ENCODE peak calls at places on chromosomes 1 and 21, in ten cellular contexts. V is body of pancreas, H is heart left ventricle, G is A549, L is adrenal gland, F is IMR-90, U is NB4, X is tibial nerve, C is Peyer's patch, E is esophagus muscularis mucosa. Q is an unnamed sample.

GRCh38 chr21:21268061-21268471 is 269.9 kb downstream of the NCAM2 start:
- DNase-seq in V (no peak), H (no peak), G (no peak), L (no peak), F (peak; percentile 4), U (no peak), X (no peak), C (no peak), E (no peak), Q (peak; percentile 53)

GRCh38 chr1:24902471-24902891 is 27.6 kb downstream of the RUNX3 start:
- DNase-seq in V (no peak), H (peak; percentile 15), G (no peak), L (peak; percentile 7), F (no peak), U (no peak), X (no peak), C (peak; percentile 32), E (no peak), Q (no peak)

GRCh38 chr1:20483833-20484525 is 2.0 kb downstream of the CAMK2N1 start:
- DNase-seq in V (no peak), H (no peak), G (peak; percentile 43), L (peak; percentile 51), F (peak; percentile 22), U (no peak), X (no peak), C (peak; percentile 65), E (no peak), Q (no peak)

GRCh38 chr1:22689505-22689904 is 21.1 kb upstream of the EPHB2 start:
- DNase-seq in V (no peak), H (no peak), G (peak; percentile 49), L (no peak), F (peak; percentile 96), U (no peak), X (no peak), C (peak; percentile 71), E (no peak), Q (peak; percentile 41)

GRCh38 chr1:153899509-153899908 is 23.3 kb downstream of the GATAD2B start:
- DNase-seq in V (no peak), H (no peak), G (no peak), L (no peak), F (no peak), U (no peak), X (no peak), C (no peak), E (no peak), Q (no peak)

GRCh38 chr1:91864017-91864700 is 21.8 kb downstream of the TGFBR3 start:
- DNase-seq in V (no peak), H (no peak), G (no peak), L (no peak), F (peak; percentile 66), U (peak; percentile 26), X (no peak), C (no peak), E (no peak), Q (no peak)

GRCh38 chr1:154440031-154440430 is 34.9 kb downstream of the IL6R start:
- DNase-seq in V (no peak), H (no peak), G (no peak), L (no peak), F (no peak), U (no peak), X (no peak), C (no peak), E (no peak), Q (no peak)

GRCh38 chr21:26686278-26686677 is 113.2 kb upstream of the CYYR1 start:
- DNase-seq in V (peak; percentile 12), H (no peak), G (peak; percentile 41), L (no peak), F (peak; percentile 44), U (peak; percentile 25), X (no peak), C (no peak), E (no peak), Q (no peak)

GRCh38 chr1:85225624-85226380 is 25.0 kb upstream of the SYDE2 start:
- DNase-seq in V (no peak), H (no peak), G (no peak), L (no peak), F (no peak), U (no peak), X (no peak), C (no peak), E (no peak), Q (no peak)

GRCh38 chr1:203871114-203871875 is 9.9 kb downstream of the SNRPE start:
- DNase-seq in V (peak; percentile 57), H (peak; percentile 37), G (peak; percentile 76), L (peak; percentile 39), F (peak; percentile 80), U (peak; percentile 54), X (peak; percentile 56), C (no peak), E (no peak), Q (peak; percentile 24)

GRCh38 chr1:3331564-3331963 is 122.9 kb upstream of the ARHGEF16 start:
- DNase-seq in V (no peak), H (no peak), G (no peak), L (no peak), F (no peak), U (no peak), X (no peak), C (no peak), E (no peak), Q (no peak)

GRCh38 chr1:20215716-20216115 is 29.4 kb upstream of the PLA2G2C start:
- DNase-seq in V (no peak), H (no peak), G (no peak), L (no peak), F (no peak), U (no peak), X (no peak), C (no peak), E (no peak), Q (no peak)

GRCh38 chr1:31216016-31216415 is 23.7 kb downstream of the NKAIN1 start:
- DNase-seq in V (peak; percentile 54), H (peak; percentile 65), G (no peak), L (peak; percentile 62), F (peak; percentile 17), U (no peak), X (peak; percentile 9), C (peak; percentile 82), E (no peak), Q (peak; percentile 62)

GRCh38 chr21:16124397-16125130 is 394.8 kb downstream of the USP25 start:
- DNase-seq in V (no peak), H (no peak), G (peak; percentile 39), L (no peak), F (peak; percentile 89), U (no peak), X (peak; percentile 43), C (no peak), E (no peak), Q (peak; percentile 14)

GRCh38 chr1:6634278-6635052 is 9.8 kb downstream of the THAP3 start:
- DNase-seq in V (peak; percentile 81), H (peak; percentile 61), G (peak; percentile 61), L (peak; percentile 54), F (peak; percentile 25), U (peak; percentile 52), X (peak; percentile 43), C (peak; percentile 82), E (no peak), Q (peak; percentile 67)

GRCh38 chr1:19110266-19110927 is 99.7 kb downstream of the UBR4 start:
- DNase-seq in V (no peak), H (no peak), G (no peak), L (no peak), F (no peak), U (no peak), X (no peak), C (no peak), E (no peak), Q (no peak)

GRCh38 chr1:60960846-60961542 is 121.4 kb upstream of the NFIA start:
- DNase-seq in V (no peak), H (no peak), G (no peak), L (no peak), F (no peak), U (peak; percentile 10), X (no peak), C (no peak), E (no peak), Q (no peak)

GRCh38 chr1:66350001-66350547 is 183.9 kb upstream of the SGIP1 start:
- DNase-seq in V (peak; percentile 46), H (peak; percentile 68), G (no peak), L (no peak), F (peak; percentile 34), U (peak; percentile 87), X (peak; percentile 49), C (no peak), E (no peak), Q (no peak)

GRCh38 chr21:30463713-30464112 is 16.5 kb downstream of the KRTAP19-1 start:
- DNase-seq in V (no peak), H (no peak), G (peak; percentile 1), L (no peak), F (no peak), U (peak; percentile 25), X (no peak), C (no peak), E (no peak), Q (no peak)

GRCh38 chr1:54365020-54365797 is 41.0 kb downstream of the SSBP3 start:
- DNase-seq in V (peak; percentile 47), H (no peak), G (no peak), L (no peak), F (no peak), U (no peak), X (no peak), C (no peak), E (no peak), Q (peak; percentile 35)
- H3K4me3 ChIP-seq in V (no peak overlapping the region), H (no peak overlapping the region), G (no peak overlapping the region), L (no peak overlapping the region), F (no peak overlapping the region), U (no peak overlapping the region), X (no peak overlapping the region), C (no peak overlapping the region), E (no peak overlapping the region), Q (no peak overlapping the region)

GRCh38 chr1:145949219-145949618 is 8.6 kb downstream of the LIX1L start:
- DNase-seq in V (no peak), H (no peak), G (no peak), L (no peak), F (no peak), U (no peak), X (no peak), C (no peak), E (no peak), Q (no peak)
- TF ChIP-seq POLR2A in V (no peak), H (no peak), G (no peak), L (no peak), F (no peak), U (no peak), X (no peak), C (no peak), E (no peak), Q (no peak)

DNA sequence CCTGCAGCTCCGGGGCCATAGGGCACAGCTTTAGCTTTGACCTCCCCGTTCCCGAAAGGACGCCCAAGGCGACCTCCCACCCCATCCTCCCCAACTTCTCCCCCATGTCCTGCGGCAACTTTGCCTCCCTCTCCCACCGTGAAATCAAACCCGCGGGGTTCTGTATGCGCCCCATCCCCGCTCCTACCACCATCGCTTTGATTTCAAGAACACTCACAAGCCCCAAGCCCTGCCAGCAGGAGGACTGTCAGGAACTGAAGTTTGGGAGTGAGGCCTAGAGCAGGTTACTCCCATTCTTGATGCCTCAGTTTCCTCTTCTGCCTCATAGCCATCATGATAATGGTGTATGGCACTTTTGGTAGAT is 2.3 kb downstream of the PTPRU start:
- DNase-seq in V (no peak), H (no peak), G (no peak), L (no peak), F (no peak), U (no peak), X (no peak), C (no peak), E (no peak), Q (no peak)
- H3K4me3 ChIP-seq in V (no peak overlapping the region), H (no peak overlapping the region), G (no peak overlapping the region), L (peak overlapping the region; percentile 51), F (no peak overlapping the region), U (no peak overlapping the region), X (peak overlapping the region; percentile 46), C (peak overlapping the region; percentile 33), E (peak overlapping the region; percentile 72), Q (no peak overlapping the region)

GRCh38 chr1:159755608-159756007 is 25.2 kb upstream of the DUSP23 start:
- DNase-seq in V (no peak), H (no peak), G (no peak), L (no peak), F (no peak), U (peak; percentile 5), X (no peak), C (no peak), E (no peak), Q (no peak)
- TF ChIP-seq POLR2A in V (no peak), H (no peak), G (no peak), L (no peak), F (no peak), U (no peak), X (no peak), C (no peak), E (no peak), Q (no peak)